ENCODE peak calls at places on chromosome 17, in five cellular contexts. L is kidney epithelial cell, M is fibroblast of pulmonary artery, F is fibroblast of lung, B is A673. Y is an unnamed sample.

GRCh38 chr17:48577946-48578615 is at the start of gene HOXB4:
- DNase-seq in L (no peak), F (peak), B (peak), M (peak), Y (peak)

GRCh38 chr17:74235040-74235581 is 21.7 kb downstream of the TTYH2 start:
- DNase-seq in L (no peak), F (no peak), M (no peak), B (no peak), Y (peak)

GRCh38 chr17:71649986-71650385 is 470.8 kb upstream of the SOX9 start:
- DNase-seq in M (peak), B (no peak), L (no peak), F (peak), Y (no peak)

GRCh38 chr17:73550561-73550960 is 93.7 kb downstream of the SDK2 start:
- DNase-seq in L (no peak), B (no peak), M (no peak), F (no peak), Y (no peak)

GRCh38 chr17:20284575-20284974 is 182.8 kb downstream of the LGALS9B start:
- DNase-seq in L (no peak), F (no peak), B (peak), M (no peak), Y (no peak)

GRCh38 chr17:83125515-83126274 is 46.3 kb downstream of the METRNL start:
- DNase-seq in B (no peak), F (no peak), M (no peak), L (no peak), Y (no peak)

GRCh38 chr17:35540589-35541404 is 3.3 kb upstream of the SLFN12L start:
- DNase-seq in L (no peak), M (peak), B (peak), F (peak), Y (peak)

GRCh38 chr17:16987830-16988601 is 16.1 kb upstream of the TNFRSF13B start:
- DNase-seq in F (peak), L (no peak), M (peak), B (peak), Y (peak)

GRCh38 chr17:40727447-40728231 is 24.1 kb upstream of the KRT24 start:
- DNase-seq in M (peak), B (no peak), L (peak), F (peak), Y (peak)

GRCh38 chr17:36482611-36483504 is 3.6 kb upstream of the ZNHIT3 start:
- DNase-seq in B (peak), M (peak), F (peak), L (peak), Y (peak)

GRCh38 chr17:5580974-5581373 is 3.3 kb downstream of the NLRP1 start:
- DNase-seq in L (no peak), B (no peak), M (no peak), F (no peak), Y (no peak)

GRCh38 chr17:49525831-49526741 is 31.0 kb downstream of the NGFR start:
- DNase-seq in B (no peak), F (no peak), L (no peak), M (no peak), Y (no peak)

GRCh38 chr17:64327201-64327930 is 63.3 kb downstream of the PECAM1 start:
- DNase-seq in M (peak), B (no peak), L (no peak), F (peak), Y (peak)

GRCh38 chr17:75476274-75476673 is 19.8 kb downstream of the TMEM94 start:
- DNase-seq in F (peak), L (no peak), B (no peak), M (peak), Y (peak)

GRCh38 chr17:15945493-15946209 is 721 bp downstream of the ADORA2B start:
- DNase-seq in F (peak), L (no peak), B (no peak), M (no peak), Y (peak)
- TF ChIP-seq CTCF in F (no peak), L (no peak), B (no peak), M (no peak), Y (no peak)

DNA sequence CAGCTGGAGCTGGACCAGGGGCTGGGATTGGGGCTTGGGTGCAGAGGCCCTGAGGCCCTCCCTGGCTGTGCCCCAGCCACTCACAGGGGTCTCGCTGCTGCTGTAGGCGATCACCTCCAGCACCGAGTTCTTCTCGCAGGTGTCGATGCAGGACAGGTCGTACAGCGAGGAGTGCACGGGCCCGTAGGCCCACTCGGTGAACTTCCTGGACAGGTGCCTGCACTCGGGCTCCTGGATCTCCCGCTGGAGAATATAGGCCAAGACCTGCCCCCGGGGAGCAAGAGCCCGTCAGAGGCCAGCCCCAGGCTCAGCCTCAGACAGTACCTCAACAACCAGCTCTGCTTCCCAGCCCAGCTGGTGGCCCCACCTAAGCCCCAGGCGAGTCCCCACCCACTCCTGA is 21.1 kb downstream of the TRPV1 start:
- DNase-seq in M (no peak), L (no peak), B (no peak), F (no peak), Y (no peak)
- TF ChIP-seq CTCF in M (no peak), L (no peak), B (no peak), F (no peak), Y (no peak)

GRCh38 chr17:79835470-79835899 is 3.8 kb downstream of the CBX4 start:
- DNase-seq in M (no peak), B (no peak), L (no peak), F (no peak), Y (no peak)
- TF ChIP-seq CTCF in M (no peak), B (no peak), L (no peak), F (no peak), Y (no peak)

DNA sequence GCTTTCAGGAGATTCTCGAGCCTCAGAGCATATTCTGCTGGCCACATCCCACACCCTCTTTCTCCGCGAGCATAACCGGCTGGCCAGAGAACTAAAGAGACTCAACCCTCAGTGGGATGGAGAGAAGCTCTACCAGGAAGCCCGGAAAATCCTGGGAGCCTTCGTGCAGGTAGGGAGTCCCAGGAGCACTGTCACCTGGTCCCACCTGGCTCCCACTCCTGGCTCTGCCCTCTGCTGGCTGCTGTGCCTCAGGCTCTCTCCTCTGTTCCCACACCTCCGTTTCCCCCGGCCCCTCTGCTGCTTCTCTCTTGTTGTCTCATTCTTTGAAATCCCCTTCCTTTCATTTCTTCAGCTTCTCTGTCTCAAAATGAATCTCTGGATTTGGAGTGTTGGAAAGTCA is 16.4 kb downstream of the LPO start:
- DNase-seq in M (no peak), B (no peak), L (no peak), F (no peak), Y (no peak)
- TF ChIP-seq CTCF in M (no peak), B (no peak), L (peak), F (no peak), Y (no peak)

GRCh38 chr17:38509008-38509771 is 80.9 kb downstream of the ARHGAP23 start:
- DNase-seq in F (peak), B (peak), M (peak), L (peak), Y (peak)
- TF ChIP-seq CTCF in F (peak), B (peak), M (peak), L (peak), Y (peak)

Y was measured in fibroblast of the aortic adventitia.